ENCODE peak calls at places on chromosomes 7 and 10, in five cellular contexts. N is PC-9, I is left lung, J is pancreas, G is BJ. Y is an unnamed sample.
A peak's percentile ranks its signal among the peaks of the same experiment; 100 is the strongest.

GRCh38 chr7:148727501-148728278 is 29.0 kb downstream of the CUL1 start:
- DNase-seq in N (no peak), I (no peak), J (no peak), G (no peak), Y (no peak)

GRCh38 chr7:71132521-71133231 is 732 bp downstream of the GALNT17 start:
- DNase-seq in N (no peak), I (no peak), J (peak; percentile 68), G (no peak), Y (no peak)

GRCh38 chr10:19592276-19592675 is 224.0 kb upstream of the PLXDC2 start:
- DNase-seq in N (peak; percentile 25), I (no peak), J (no peak), G (no peak), Y (no peak)

GRCh38 chr10:50452603-50453002 is 171.2 kb downstream of the SGMS1 start:
- DNase-seq in N (no peak), I (no peak), J (no peak), G (no peak), Y (no peak)

GRCh38 chr10:122468923-122469781 is 7.8 kb downstream of the HTRA1 start:
- DNase-seq in N (no peak), I (no peak), J (no peak), G (peak; percentile 98), Y (peak; percentile 44)

GRCh38 chr7:27046854-27047549 is 48.8 kb downstream of the HOXA1 start:
- DNase-seq in N (peak; percentile 48), I (no peak), J (no peak), G (no peak), Y (no peak)

GRCh38 chr10:73759512-73760115 is 15.4 kb downstream of the SEC24C start:
- DNase-seq in N (peak; percentile 51), I (peak; percentile 85), J (no peak), G (no peak), Y (no peak)

GRCh38 chr7:133300097-133300496 is 47.2 kb downstream of the EXOC4 start:
- DNase-seq in N (no peak), I (no peak), J (no peak), G (no peak), Y (peak; percentile 46)

GRCh38 chr7:100397336-100398081 is 24.2 kb downstream of the PILRA start:
- DNase-seq in N (no peak), I (no peak), J (no peak), G (no peak), Y (no peak)

GRCh38 chr10:127564644-127565043 is 15.5 kb downstream of the NPS start:
- DNase-seq in N (no peak), I (no peak), J (no peak), G (no peak), Y (no peak)

GRCh38 chr10:43857206-43857952 is 208.7 kb upstream of the ZNF32 start:
- DNase-seq in N (peak; percentile 27), I (no peak), J (no peak), G (peak; percentile 56), Y (peak; percentile 2)

GRCh38 chr10:132712291-132712690 is 73.7 kb downstream of the NKX6-2 start:
- DNase-seq in N (no peak), I (peak; percentile 42), J (peak; percentile 25), G (no peak), Y (no peak)

GRCh38 chr10:33982995-33983394 is 648.5 kb upstream of the NRP1 start:
- DNase-seq in N (no peak), I (no peak), J (no peak), G (no peak), Y (no peak)

GRCh38 chr10:24900888-24901685 is 51.3 kb downstream of the PRTFDC1 start:
- DNase-seq in N (no peak), I (no peak), J (no peak), G (no peak), Y (no peak)

GRCh38 chr10:71073451-71074175 is 138.8 kb upstream of the UNC5B start:
- DNase-seq in N (no peak), I (peak; percentile 68), J (peak; percentile 46), G (no peak), Y (no peak)

GRCh38 chr10:27981744-27982143 is 17.1 kb downstream of the ODAD2 start:
- DNase-seq in N (no peak), I (no peak), J (no peak), G (no peak), Y (no peak)

GRCh38 chr7:72437061-72437460 is 24.9 kb upstream of the CALN1 start:
- DNase-seq in N (no peak), I (no peak), J (no peak), G (no peak), Y (no peak)

GRCh38 chr10:1358860-1359598 is 302.8 kb downstream of the WDR37 start:
- DNase-seq in N (no peak), I (no peak), J (no peak), G (no peak), Y (no peak)

GRCh38 chr7:40175725-40176510 is 41.1 kb downstream of the SUGCT start:
- DNase-seq in N (no peak), I (no peak), J (no peak), G (peak; percentile 18), Y (no peak)

GRCh38 chr10:26573674-26574073 is 123.8 kb upstream of the PDSS1 start:
- DNase-seq in N (no peak), I (no peak), J (no peak), G (no peak), Y (no peak)

GRCh38 chr10:26571655-26572054 is 125.8 kb upstream of the PDSS1 start:
- DNase-seq in N (no peak), I (no peak), J (no peak), G (no peak), Y (no peak)

GRCh38 chr10:26579256-26580063 is 118.0 kb upstream of the PDSS1 start:
- DNase-seq in N (no peak), I (peak; percentile 68), J (no peak), G (no peak), Y (no peak)

GRCh38 chr10:26574783-26575182 is 122.7 kb upstream of the PDSS1 start:
- DNase-seq in N (no peak), I (no peak), J (no peak), G (no peak), Y (no peak)
- H3K4me3 ChIP-seq in N (no peak overlapping the region), I (no peak overlapping the region), J (no peak overlapping the region), G (no peak overlapping the region), Y (no peak overlapping the region)

DNA sequence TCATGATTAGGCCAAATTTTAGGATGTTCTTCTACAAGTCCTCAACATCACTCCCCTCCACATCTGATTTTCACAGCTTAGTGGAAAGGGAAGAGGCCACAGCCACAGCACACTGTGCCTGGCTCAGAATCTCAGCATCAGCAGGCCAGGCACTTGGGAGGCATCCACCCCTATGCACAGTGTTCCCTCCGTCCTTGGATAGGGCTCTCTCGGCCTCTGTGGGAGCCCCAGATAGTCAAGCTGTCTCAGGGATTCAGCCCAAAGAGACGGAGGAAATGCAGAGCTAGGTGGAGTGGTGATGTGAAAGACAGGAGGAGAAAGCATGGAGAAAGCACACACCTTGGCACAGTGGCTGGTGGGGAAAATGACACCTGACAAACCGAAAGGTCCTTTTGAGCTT is 1.3 kb downstream of the RBP4 start:
- DNase-seq in N (no peak), I (no peak), J (no peak), G (no peak), Y (no peak)
- H3K4me3 ChIP-seq in N (no peak overlapping the region), I (no peak overlapping the region), J (no peak overlapping the region), G (no peak overlapping the region), Y (no peak overlapping the region)

GRCh38 chr10:119441151-119441821 is 101.2 kb downstream of the RGS10 start:
- DNase-seq in N (no peak), I (no peak), J (no peak), G (peak; percentile 94), Y (no peak)
- H3K4me3 ChIP-seq in N (no peak overlapping the region), I (no peak overlapping the region), J (no peak overlapping the region), G (no peak overlapping the region), Y (no peak overlapping the region)

GRCh38 chr7:74206589-74207120 is 3.2 kb upstream of the LAT2 start:
- DNase-seq in N (peak; percentile 91), I (peak; percentile 97), J (peak; percentile 99), G (no peak), Y (peak; percentile 89)
- H3K4me3 ChIP-seq in N (no peak overlapping the region), I (no peak overlapping the region), J (no peak overlapping the region), G (no peak overlapping the region), Y (no peak overlapping the region)

DNA sequence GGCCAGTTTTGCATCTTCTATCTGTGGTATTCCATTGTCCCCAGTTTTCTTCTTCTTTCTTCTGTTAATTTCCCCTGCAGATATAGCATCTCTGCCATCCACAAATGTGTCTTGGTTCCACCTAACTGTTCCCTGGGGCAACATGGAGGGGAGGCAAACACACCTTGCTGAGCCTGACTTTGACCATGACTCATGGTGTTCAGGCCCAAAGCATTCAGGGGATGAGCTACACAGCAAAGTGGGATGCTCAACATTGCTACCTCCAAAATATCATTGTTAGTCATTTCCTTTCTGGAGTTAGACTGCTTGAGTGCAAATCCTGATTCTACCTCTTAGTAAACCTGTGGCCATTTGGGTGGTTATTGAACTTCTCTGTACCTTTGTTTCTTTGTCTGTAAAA is 542.7 kb downstream of the LRMDA start:
- DNase-seq in N (no peak), I (no peak), J (no peak), G (no peak), Y (no peak)
- H3K4me3 ChIP-seq in N (no peak overlapping the region), I (no peak overlapping the region), J (no peak overlapping the region), G (no peak overlapping the region), Y (no peak overlapping the region)

GRCh38 chr7:91565499-91566331 is 301.5 kb downstream of the FZD1 start:
- DNase-seq in N (no peak), I (no peak), J (peak; percentile 56), G (no peak), Y (no peak)
- H3K4me3 ChIP-seq in N (no peak overlapping the region), I (no peak overlapping the region), J (no peak overlapping the region), G (no peak overlapping the region), Y (no peak overlapping the region)